ENCODE peak calls at places on chromosomes 5 and 9, in eight cellular contexts. W is ACHN, F is T-helper 9 cell, P is NCI-H2171 treated with DMSO at 0.1 percent for 48 hours, D is T-cell, S is kidney, E is occipital lobe, Z is aorta. M is an unnamed sample.

GRCh38 chr5:169416583-169417196 is 115.8 kb upstream of the SLIT3 start:
- DNase-seq in Z (peak), E (no peak), W (no peak), D (no peak), S (peak), F (no peak), P (peak), M (no peak)

GRCh38 chr5:75891736-75892135 is 174.5 kb upstream of the POC5 start:
- DNase-seq in D (no peak), P (no peak), S (no peak), E (no peak), F (no peak), W (no peak), Z (no peak), M (no peak)

GRCh38 chr9:4541848-4542247 is 51.6 kb downstream of the SLC1A1 start:
- DNase-seq in W (no peak), E (no peak), Z (no peak), D (no peak), F (no peak), S (no peak), P (no peak), M (no peak)

GRCh38 chr5:31511305-31511704 is 20.6 kb downstream of the DROSHA start:
- DNase-seq in E (no peak), P (no peak), Z (no peak), W (no peak), S (no peak), F (no peak), D (no peak), M (no peak)

GRCh38 chr9:70111042-70111602 is 67.5 kb downstream of the MAMDC2 start:
- DNase-seq in P (peak), D (peak), Z (peak), F (peak), S (no peak), W (peak), E (peak), M (peak)

GRCh38 chr5:79069488-79070001 is at the start of the genes BHMT2 and DMGDH:
- DNase-seq in F (no peak), P (no peak), D (no peak), S (peak), W (no peak), Z (peak), E (no peak), M (no peak)

GRCh38 chr5:111748304-111748763 is 8.7 kb downstream of the NREP start:
- DNase-seq in P (no peak), S (no peak), F (no peak), D (no peak), W (peak), Z (no peak), E (no peak), M (no peak)

GRCh38 chr5:21212026-21212425 is 1224.0 kb upstream of the CDH18 start:
- DNase-seq in W (no peak), F (no peak), P (no peak), D (no peak), S (no peak), E (no peak), Z (no peak), M (no peak)

GRCh38 chr9:116589392-116590354 is 97.4 kb upstream of the TRIM32 start:
- DNase-seq in W (peak), P (peak), F (no peak), D (no peak), Z (no peak), S (no peak), E (no peak), M (no peak)

GRCh38 chr5:37121027-37121426 is 128.1 kb downstream of the CPLANE1 start:
- DNase-seq in E (no peak), F (no peak), W (no peak), S (no peak), Z (no peak), D (no peak), P (no peak), M (no peak)

GRCh38 chr9:18786936-18787658 is 245.9 kb downstream of the SAXO1 start:
- DNase-seq in Z (no peak), S (no peak), D (no peak), W (no peak), E (no peak), F (no peak), P (no peak), M (no peak)

GRCh38 chr5:56900858-56901578 is 8.4 kb upstream of the SETD9 start:
- DNase-seq in F (no peak), Z (no peak), E (no peak), P (peak), D (no peak), W (peak), S (no peak), M (no peak)

GRCh38 chr5:43601454-43602260 is 1.3 kb upstream of the NNT start:
- DNase-seq in D (no peak), F (no peak), S (no peak), W (peak), P (no peak), E (no peak), Z (no peak), M (no peak)

GRCh38 chr5:59923465-59923864 is 29.9 kb upstream of the PDE4D start:
- DNase-seq in W (peak), F (no peak), E (no peak), P (no peak), D (no peak), S (no peak), Z (no peak), M (no peak)

GRCh38 chr5:179288809-179289185 is 56.5 kb downstream of the ADAMTS2 start:
- DNase-seq in E (no peak), Z (peak), P (no peak), S (no peak), F (no peak), D (no peak), W (no peak), M (no peak)

GRCh38 chr5:133385346-133385745 is 227.0 kb downstream of the FSTL4 start:
- DNase-seq in F (no peak), D (no peak), E (no peak), S (no peak), P (no peak), Z (no peak), W (no peak), M (no peak)

GRCh38 chr9:127858041-127858512 is 3.6 kb upstream of the ENG start:
- DNase-seq in E (no peak), F (no peak), Z (peak), S (peak), D (no peak), P (peak), W (no peak), M (no peak)

GRCh38 chr5:173010547-173011464 is 27.2 kb downstream of the ATP6V0E1 start:
- DNase-seq in S (peak), F (no peak), Z (no peak), W (no peak), D (no peak), E (no peak), P (no peak), M (no peak)

GRCh38 chr5:14871084-14871572 is 450 bp downstream of the ANKH start:
- DNase-seq in D (peak), W (no peak), S (peak), F (peak), P (peak), E (no peak), Z (peak), M (no peak)

GRCh38 chr5:42984307-42984706 is 55.8 kb downstream of the ANXA2R start:
- DNase-seq in P (no peak), F (no peak), E (no peak), D (no peak), W (no peak), S (no peak), Z (no peak), M (no peak)

GRCh38 chr9:72217306-72217842 is 68.1 kb downstream of the GDA start:
- DNase-seq in Z (no peak), S (no peak), D (no peak), E (no peak), F (no peak), P (no peak), W (no peak), M (no peak)

GRCh38 chr5:75524071-75524470 is 12.4 kb downstream of the POLK start:
- DNase-seq in E (no peak), F (no peak), Z (no peak), P (no peak), S (no peak), D (no peak), W (no peak), M (no peak)

GRCh38 chr5:120545007-120545406 is 80.9 kb downstream of the PRR16 start:
- DNase-seq in D (no peak), W (no peak), Z (no peak), S (no peak), P (no peak), E (no peak), F (no peak), M (no peak)

GRCh38 chr5:73280821-73281746 is 108.1 kb downstream of the TMEM174 start:
- DNase-seq in W (no peak), D (no peak), E (no peak), S (peak), Z (no peak), F (no peak), P (peak), M (no peak)

M was measured in KG1.